ENCODE peak calls at places on chromosomes 11 and 22, in four cellular contexts. One of them, this sample, is unnamed.

GRCh38 chr11:48041877-48042698 is 61.7 kb downstream of the PTPRJ start:
- DNase-seq in smooth muscle cell of the brain vasculature: no peak
- DNase-seq in activated B cell treated with CpG ODN at 0.5 μM for 24 hours: no peak
- DNase-seq in dorsolateral prefrontal cortex: peak; percentile 47
- DNase-seq in this sample: no peak

GRCh38 chr22:47161631-47162030 is 399.2 kb downstream of the TBC1D22A start:
- DNase-seq in dorsolateral prefrontal cortex: peak; percentile 21
- DNase-seq in activated B cell treated with CpG ODN at 0.5 μM for 24 hours: no peak
- DNase-seq in smooth muscle cell of the brain vasculature: no peak
- DNase-seq in this sample: no peak

GRCh38 chr11:132052904-132053303 is 682.5 kb downstream of the NTM start:
- DNase-seq in dorsolateral prefrontal cortex: no peak
- DNase-seq in activated B cell treated with CpG ODN at 0.5 μM for 24 hours: no peak
- DNase-seq in smooth muscle cell of the brain vasculature: no peak
- DNase-seq in this sample: no peak

GRCh38 chr11:77147668-77148321 is 19.7 kb downstream of the MYO7A start:
- DNase-seq in activated B cell treated with CpG ODN at 0.5 μM for 24 hours: peak; percentile 22
- DNase-seq in dorsolateral prefrontal cortex: no peak
- DNase-seq in smooth muscle cell of the brain vasculature: peak; percentile 43
- DNase-seq in this sample: no peak

GRCh38 chr11:134358853-134359490 is 27.2 kb downstream of the GLB1L2 start:
- DNase-seq in activated B cell treated with CpG ODN at 0.5 μM for 24 hours: no peak
- DNase-seq in smooth muscle cell of the brain vasculature: no peak
- DNase-seq in dorsolateral prefrontal cortex: no peak
- DNase-seq in this sample: no peak

GRCh38 chr11:11569936-11570491 is 51.8 kb downstream of the GALNT18 start:
- DNase-seq in dorsolateral prefrontal cortex: peak; percentile 61
- DNase-seq in activated B cell treated with CpG ODN at 0.5 μM for 24 hours: no peak
- DNase-seq in smooth muscle cell of the brain vasculature: no peak
- DNase-seq in this sample: peak; percentile 39

GRCh38 chr11:47161134-47161854 is 15.4 kb downstream of the ARFGAP2 start:
- DNase-seq in smooth muscle cell of the brain vasculature: no peak
- DNase-seq in activated B cell treated with CpG ODN at 0.5 μM for 24 hours: peak; percentile 47
- DNase-seq in dorsolateral prefrontal cortex: peak; percentile 71
- DNase-seq in this sample: peak; percentile 25

GRCh38 chr11:97516688-97517087 is 1126.9 kb downstream of the JRKL start:
- DNase-seq in smooth muscle cell of the brain vasculature: no peak
- DNase-seq in dorsolateral prefrontal cortex: no peak
- DNase-seq in activated B cell treated with CpG ODN at 0.5 μM for 24 hours: no peak
- DNase-seq in this sample: no peak

GRCh38 chr11:122664188-122664587 is 8.7 kb downstream of the UBASH3B start:
- DNase-seq in dorsolateral prefrontal cortex: no peak
- DNase-seq in activated B cell treated with CpG ODN at 0.5 μM for 24 hours: no peak
- DNase-seq in smooth muscle cell of the brain vasculature: no peak
- DNase-seq in this sample: no peak

GRCh38 chr11:67468056-67468455 is 995 bp downstream of the TMEM134 start:
- DNase-seq in activated B cell treated with CpG ODN at 0.5 μM for 24 hours: no peak
- DNase-seq in dorsolateral prefrontal cortex: peak; percentile 67
- DNase-seq in smooth muscle cell of the brain vasculature: no peak
- DNase-seq in this sample: no peak

GRCh38 chr22:44991218-44991617 is 18.6 kb downstream of the PHF21B start:
- DNase-seq in activated B cell treated with CpG ODN at 0.5 μM for 24 hours: no peak
- DNase-seq in smooth muscle cell of the brain vasculature: no peak
- DNase-seq in dorsolateral prefrontal cortex: no peak
- DNase-seq in this sample: no peak

GRCh38 chr11:117384045-117384444 is 56.4 kb downstream of the CEP164 start:
- DNase-seq in dorsolateral prefrontal cortex: no peak
- DNase-seq in activated B cell treated with CpG ODN at 0.5 μM for 24 hours: no peak
- DNase-seq in smooth muscle cell of the brain vasculature: peak; percentile 3
- DNase-seq in this sample: no peak

GRCh38 chr11:135033545-135033944 is 621.5 kb upstream of the B3GAT1 start:
- DNase-seq in dorsolateral prefrontal cortex: peak; percentile 52
- DNase-seq in smooth muscle cell of the brain vasculature: peak; percentile 10
- DNase-seq in activated B cell treated with CpG ODN at 0.5 μM for 24 hours: no peak
- DNase-seq in this sample: peak; percentile 7

GRCh38 chr11:101775033-101775432 is 139.8 kb upstream of the CEP126 start:
- DNase-seq in smooth muscle cell of the brain vasculature: no peak
- DNase-seq in activated B cell treated with CpG ODN at 0.5 μM for 24 hours: no peak
- DNase-seq in dorsolateral prefrontal cortex: no peak
- DNase-seq in this sample: no peak

GRCh38 chr11:20639688-20640087 is 29.7 kb upstream of the NELL1 start:
- DNase-seq in smooth muscle cell of the brain vasculature: no peak
- DNase-seq in dorsolateral prefrontal cortex: no peak
- DNase-seq in activated B cell treated with CpG ODN at 0.5 μM for 24 hours: no peak
- DNase-seq in this sample: no peak

GRCh38 chr11:74493816-74494630 is 499 bp upstream of the LIPT2 start:
- DNase-seq in smooth muscle cell of the brain vasculature: no peak
- DNase-seq in dorsolateral prefrontal cortex: no peak
- DNase-seq in activated B cell treated with CpG ODN at 0.5 μM for 24 hours: no peak
- DNase-seq in this sample: no peak

GRCh38 chr11:92380882-92381281 is 156.3 kb downstream of the FAT3 start:
- DNase-seq in smooth muscle cell of the brain vasculature: no peak
- DNase-seq in dorsolateral prefrontal cortex: no peak
- DNase-seq in activated B cell treated with CpG ODN at 0.5 μM for 24 hours: no peak
- DNase-seq in this sample: no peak

GRCh38 chr11:73126804-73127480 is 15.2 kb downstream of the FCHSD2 start:
- DNase-seq in smooth muscle cell of the brain vasculature: no peak
- DNase-seq in dorsolateral prefrontal cortex: no peak
- DNase-seq in activated B cell treated with CpG ODN at 0.5 μM for 24 hours: no peak
- DNase-seq in this sample: no peak

GRCh38 chr11:130513132-130513531 is 64.7 kb downstream of the ADAMTS15 start:
- DNase-seq in dorsolateral prefrontal cortex: peak; percentile 42
- DNase-seq in smooth muscle cell of the brain vasculature: no peak
- DNase-seq in activated B cell treated with CpG ODN at 0.5 μM for 24 hours: no peak
- DNase-seq in this sample: no peak

GRCh38 chr11:30861506-30861905 is 275.4 kb upstream of the MPPED2 start:
- DNase-seq in smooth muscle cell of the brain vasculature: no peak
- DNase-seq in dorsolateral prefrontal cortex: no peak
- DNase-seq in activated B cell treated with CpG ODN at 0.5 μM for 24 hours: no peak
- DNase-seq in this sample: no peak

GRCh38 chr11:128303383-128303782 is 284.0 kb downstream of the ETS1 start:
- DNase-seq in activated B cell treated with CpG ODN at 0.5 μM for 24 hours: no peak
- DNase-seq in smooth muscle cell of the brain vasculature: no peak
- DNase-seq in dorsolateral prefrontal cortex: no peak
- DNase-seq in this sample: no peak

GRCh38 chr11:10655227-10655626 is 38.3 kb downstream of the IRAG1 start:
- DNase-seq in smooth muscle cell of the brain vasculature: no peak
- DNase-seq in dorsolateral prefrontal cortex: no peak
- DNase-seq in activated B cell treated with CpG ODN at 0.5 μM for 24 hours: no peak
- DNase-seq in this sample: no peak

GRCh38 chr22:25747245-25747944 is 5.4 kb downstream of the MYO18B start:
- DNase-seq in smooth muscle cell of the brain vasculature: no peak
- DNase-seq in activated B cell treated with CpG ODN at 0.5 μM for 24 hours: no peak
- DNase-seq in dorsolateral prefrontal cortex: no peak
- DNase-seq in this sample: no peak

GRCh38 chr22:22458387-22458786 is 50.2 kb downstream of the ZNF280B start:
- DNase-seq in smooth muscle cell of the brain vasculature: no peak
- DNase-seq in dorsolateral prefrontal cortex: no peak
- DNase-seq in activated B cell treated with CpG ODN at 0.5 μM for 24 hours: no peak
- DNase-seq in this sample: no peak

GRCh38 chr11:119863811-119864601 is 135.0 kb upstream of the NECTIN1 start:
- DNase-seq in smooth muscle cell of the brain vasculature: no peak
- DNase-seq in activated B cell treated with CpG ODN at 0.5 μM for 24 hours: no peak
- DNase-seq in dorsolateral prefrontal cortex: no peak
- DNase-seq in this sample: no peak

GRCh38 chr11:87432006-87432405 is 394.3 kb downstream of the TMEM135 start:
- DNase-seq in smooth muscle cell of the brain vasculature: no peak
- DNase-seq in activated B cell treated with CpG ODN at 0.5 μM for 24 hours: no peak
- DNase-seq in dorsolateral prefrontal cortex: no peak
- DNase-seq in this sample: no peak

GRCh38 chr11:119433369-119433749 is 10.4 kb upstream of the THY1 start:
- DNase-seq in dorsolateral prefrontal cortex: no peak
- DNase-seq in smooth muscle cell of the brain vasculature: no peak
- DNase-seq in activated B cell treated with CpG ODN at 0.5 μM for 24 hours: no peak
- DNase-seq in this sample: no peak

GRCh38 chr11:32060063-32060462 is 30.8 kb upstream of the RCN1 start:
- DNase-seq in activated B cell treated with CpG ODN at 0.5 μM for 24 hours: no peak
- DNase-seq in smooth muscle cell of the brain vasculature: no peak
- DNase-seq in dorsolateral prefrontal cortex: no peak
- DNase-seq in this sample: no peak

GRCh38 chr22:46748948-46749681 is 11.1 kb upstream of the CERK start:
- DNase-seq in activated B cell treated with CpG ODN at 0.5 μM for 24 hours: no peak
- DNase-seq in dorsolateral prefrontal cortex: no peak
- DNase-seq in smooth muscle cell of the brain vasculature: no peak
- DNase-seq in this sample: peak; percentile 12

GRCh38 chr11:119316729-119317591 is at the start of gene MCAM:
- DNase-seq in dorsolateral prefrontal cortex: no peak
- DNase-seq in smooth muscle cell of the brain vasculature: no peak
- DNase-seq in activated B cell treated with CpG ODN at 0.5 μM for 24 hours: no peak
- DNase-seq in this sample: peak; percentile 36

GRCh38 chr11:17163296-17163695 is 44.5 kb downstream of the PIK3C2A start:
- DNase-seq in dorsolateral prefrontal cortex: no peak
- DNase-seq in smooth muscle cell of the brain vasculature: no peak
- DNase-seq in activated B cell treated with CpG ODN at 0.5 μM for 24 hours: no peak
- DNase-seq in this sample: no peak

GRCh38 chr22:48849963-48850657 is 977.6 kb downstream of the BRD1 start:
- DNase-seq in smooth muscle cell of the brain vasculature: no peak
- DNase-seq in activated B cell treated with CpG ODN at 0.5 μM for 24 hours: no peak
- DNase-seq in dorsolateral prefrontal cortex: peak; percentile 5
- DNase-seq in this sample: no peak

GRCh38 chr11:3129181-3129590 is 35.9 kb downstream of the OSBPL5 start:
- DNase-seq in smooth muscle cell of the brain vasculature: no peak
- DNase-seq in dorsolateral prefrontal cortex: no peak
- DNase-seq in activated B cell treated with CpG ODN at 0.5 μM for 24 hours: no peak
- DNase-seq in this sample: no peak

GRCh38 chr11:27228891-27229290 is 134.1 kb downstream of the CCDC34 start:
- DNase-seq in activated B cell treated with CpG ODN at 0.5 μM for 24 hours: no peak
- DNase-seq in dorsolateral prefrontal cortex: no peak
- DNase-seq in smooth muscle cell of the brain vasculature: no peak
- DNase-seq in this sample: no peak

GRCh38 chr11:80320765-80321164 is 879.9 kb upstream of the TENM4 start:
- DNase-seq in dorsolateral prefrontal cortex: no peak
- DNase-seq in smooth muscle cell of the brain vasculature: no peak
- DNase-seq in activated B cell treated with CpG ODN at 0.5 μM for 24 hours: no peak
- DNase-seq in this sample: no peak

GRCh38 chr11:86637976-86638375 is 34.4 kb downstream of the ME3 start:
- DNase-seq in smooth muscle cell of the brain vasculature: no peak
- DNase-seq in activated B cell treated with CpG ODN at 0.5 μM for 24 hours: no peak
- DNase-seq in dorsolateral prefrontal cortex: no peak
- DNase-seq in this sample: no peak

GRCh38 chr11:72375241-72375640 is 59.1 kb downstream of the CLPB start:
- DNase-seq in dorsolateral prefrontal cortex: no peak
- DNase-seq in smooth muscle cell of the brain vasculature: no peak
- DNase-seq in activated B cell treated with CpG ODN at 0.5 μM for 24 hours: no peak
- DNase-seq in this sample: no peak

This sample was measured in C1 segment of cervical spinal cord.